ENCODE peak calls at places on chromosomes 4 and X, in eight cellular contexts. V, Y, J, I, M, T, S and N are unnamed samples.

GRCh38 chr4:74378573-74378972 is 13.6 kb downstream of the EREG start:
- DNase-seq in T (no peak), J (peak; percentile 25), V (peak; percentile 57), S (no peak), I (no peak), M (no peak), Y (no peak), N (no peak)

GRCh38 chr4:138162259-138162658 is 79.9 kb downstream of the SLC7A11 start:
- DNase-seq in M (no peak), J (peak; percentile 4), T (no peak), Y (no peak), V (no peak), S (peak; percentile 82), I (no peak), N (no peak)

GRCh38 chr4:82381235-82381634 is 7.4 kb upstream of the HNRNPD start:
- DNase-seq in V (no peak), M (no peak), I (no peak), S (no peak), T (no peak), J (no peak), Y (no peak), N (no peak)

GRCh38 chr4:40550900-40551546 is 78.6 kb downstream of the RBM47 start:
- DNase-seq in V (peak; percentile 68), M (no peak), T (no peak), S (peak; percentile 75), I (peak; percentile 17), Y (no peak), J (peak; percentile 53), N (no peak)

GRCh38 chr4:105457997-105458396 is 15.9 kb downstream of the PPA2 start:
- DNase-seq in Y (no peak), T (no peak), J (peak; percentile 17), S (no peak), M (no peak), I (no peak), V (peak; percentile 32), N (no peak)

GRCh38 chr4:56681158-56681848 is at the start of gene HOPX:
- DNase-seq in V (peak; percentile 12), T (no peak), S (peak; percentile 96), M (no peak), I (peak; percentile 37), J (no peak), Y (no peak), N (no peak)

GRCh38 chr4:44629280-44629866 is 22.1 kb downstream of the YIPF7 start:
- DNase-seq in S (peak; percentile 65), M (peak; percentile 61), V (peak; percentile 59), Y (no peak), T (peak; percentile 38), J (peak; percentile 57), I (peak; percentile 30), N (no peak)

GRCh38 chr4:52822583-52823477 is 39.3 kb upstream of the RASL11B start:
- DNase-seq in Y (no peak), M (no peak), J (peak; percentile 98), V (peak; percentile 55), T (no peak), I (no peak), S (peak; percentile 86), N (no peak)

GRCh38 chrX:47814853-47815252 is 21.8 kb upstream of the ZNF81 start:
- DNase-seq in S (no peak), T (peak; percentile 52), Y (no peak), I (no peak), V (peak; percentile 20), J (no peak), M (no peak), N (no peak)

GRCh38 chrX:23832750-23833149 is 49.8 kb downstream of the SAT1 start:
- DNase-seq in I (no peak), V (no peak), Y (no peak), M (no peak), S (no peak), T (no peak), J (no peak), N (no peak)

GRCh38 chr4:166924456-166924855 is 309.8 kb downstream of the SPOCK3 start:
- DNase-seq in J (no peak), I (no peak), S (peak; percentile 78), M (no peak), Y (no peak), V (peak; percentile 0), T (no peak), N (no peak)

GRCh38 chr4:26145212-26145611 is 175.6 kb upstream of the RBPJ start:
- DNase-seq in Y (no peak), J (no peak), S (no peak), I (no peak), T (no peak), V (no peak), M (no peak), N (no peak)

DNA sequence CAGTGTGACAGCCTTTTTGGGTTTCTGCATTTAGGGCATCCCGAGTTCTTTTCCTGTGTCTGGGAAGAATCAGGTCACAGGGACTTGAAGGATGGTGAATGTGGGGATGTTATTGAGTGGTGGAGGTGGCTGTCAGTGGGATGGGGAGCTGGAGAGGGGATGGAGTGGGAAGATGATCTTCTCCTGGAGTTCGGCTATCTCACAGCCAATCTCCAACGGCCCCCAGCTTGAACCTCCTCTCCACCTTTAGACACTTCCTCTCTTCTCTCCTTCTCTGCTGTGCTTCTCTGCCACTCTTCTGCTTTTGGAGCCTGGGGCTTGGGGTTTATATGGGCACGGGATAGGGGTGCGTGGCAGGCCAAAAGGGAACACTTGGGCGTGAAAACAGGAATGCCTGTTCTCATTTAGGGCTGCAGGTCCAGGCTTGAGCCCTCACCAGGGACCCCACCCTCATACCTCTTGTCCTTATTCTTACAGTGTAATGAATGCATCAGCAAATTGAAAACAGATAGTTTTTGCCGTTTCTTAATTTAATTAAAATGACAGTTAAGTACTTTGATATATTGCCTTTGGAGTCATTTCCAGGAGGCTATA is 37.5 kb downstream of the USP9X start:
- DNase-seq in T (no peak), Y (no peak), I (no peak), J (no peak), M (no peak), V (no peak), S (peak; percentile 14), N (no peak)
- TF ChIP-seq CTCF in T (no peak), Y (no peak), I (no peak), J (no peak), M (no peak), V (no peak), S (no peak), N (no peak)

GRCh38 chrX:9992061-9992460 is 24.9 kb downstream of the CLDN34 start:
- DNase-seq in S (no peak), T (no peak), I (no peak), Y (no peak), M (no peak), V (no peak), J (no peak), N (no peak)

GRCh38 chrX:9992724-9993123 is 25.6 kb downstream of the CLDN34 start:
- DNase-seq in T (no peak), S (no peak), J (no peak), Y (no peak), M (no peak), I (no peak), V (no peak), N (no peak)

GRCh38 chrX:9983463-9983862 is 16.3 kb downstream of the CLDN34 start:
- DNase-seq in V (no peak), I (no peak), M (no peak), Y (no peak), T (no peak), J (no peak), S (no peak), N (no peak)

GRCh38 chrX:9988762-9989161 is 21.6 kb downstream of the CLDN34 start:
- DNase-seq in S (peak; percentile 17), T (no peak), J (peak; percentile 23), M (no peak), I (no peak), Y (no peak), V (peak; percentile 41), N (no peak)
- TF ChIP-seq CTCF in S (peak; percentile 43), T (peak; percentile 45), J (peak; percentile 50), M (peak; percentile 43), I (peak; percentile 42), Y (peak; percentile 55), V (peak; percentile 34), N (peak; percentile 51)

GRCh38 chr4:88724406-88724805 is 26.8 kb upstream of the NAP1L5 start:
- DNase-seq in J (no peak), V (no peak), Y (no peak), S (no peak), I (no peak), M (no peak), T (no peak), N (no peak)
- TF ChIP-seq CTCF in J (no peak), V (no peak), Y (no peak), S (no peak), I (no peak), M (no peak), T (no peak), N (no peak)

DNA sequence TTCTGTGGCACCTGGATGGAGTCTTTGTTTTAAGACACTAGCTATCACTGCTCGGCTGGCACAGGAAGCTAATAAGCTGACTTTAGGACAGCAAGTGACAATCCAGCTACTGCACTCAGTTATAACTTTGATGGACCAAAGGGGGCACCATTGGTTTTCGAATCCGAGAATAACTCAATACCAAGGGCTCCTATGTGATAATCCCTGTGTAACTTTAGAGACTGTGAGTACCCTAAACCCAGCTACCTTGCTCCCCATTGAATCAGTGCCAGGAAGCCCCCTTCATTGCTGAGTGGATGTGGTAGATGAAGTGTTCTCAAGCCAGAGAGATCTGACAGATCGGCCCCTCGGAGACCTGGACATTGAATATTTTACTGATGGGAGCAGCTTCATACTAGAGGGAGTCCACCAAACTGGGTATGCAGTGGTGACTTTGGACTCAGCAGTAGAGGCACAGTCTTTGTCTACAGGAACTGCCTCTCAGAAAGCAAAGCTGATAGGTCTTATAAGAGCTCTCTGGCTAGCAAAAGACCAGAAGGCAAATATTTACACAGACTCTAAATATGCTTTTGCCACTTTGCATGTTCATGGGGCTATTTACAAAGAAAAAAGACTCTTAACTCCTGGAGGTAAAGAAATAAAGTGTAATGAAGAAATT is 35.5 kb upstream of the UGT2B7 start:
- DNase-seq in Y (no peak), T (no peak), J (peak; percentile 23), M (no peak), V (no peak), S (peak; percentile 21), I (no peak), N (no peak)
- TF ChIP-seq CTCF in Y (no peak), T (peak; percentile 36), J (peak; percentile 10), M (no peak), V (no peak), S (no peak), I (no peak), N (no peak)

GRCh38 chrX:13252726-13253125 is 67.1 kb downstream of the ATXN3L start:
- DNase-seq in S (no peak), Y (no peak), I (no peak), V (peak; percentile 16), J (peak; percentile 33), M (no peak), T (no peak), N (no peak)

GRCh38 chrX:13256562-13256961 is 63.3 kb downstream of the ATXN3L start:
- DNase-seq in I (no peak), V (no peak), S (no peak), J (no peak), M (no peak), Y (no peak), T (no peak), N (no peak)

GRCh38 chrX:13253223-13253622 is 66.6 kb downstream of the ATXN3L start:
- DNase-seq in T (no peak), V (no peak), M (no peak), S (no peak), J (no peak), I (no peak), Y (no peak), N (no peak)

GRCh38 chrX:13254870-13255269 is 65.0 kb downstream of the ATXN3L start:
- DNase-seq in T (no peak), J (no peak), M (no peak), S (no peak), V (no peak), Y (no peak), I (no peak), N (no peak)

GRCh38 chrX:13254076-13254785 is 65.6 kb downstream of the ATXN3L start:
- DNase-seq in T (no peak), I (peak; percentile 55), M (no peak), V (peak; percentile 31), J (peak; percentile 65), Y (no peak), S (peak; percentile 67), N (no peak)
- TF ChIP-seq CTCF in T (no peak), I (no peak), M (no peak), V (no peak), J (peak; percentile 2), Y (no peak), S (no peak), N (no peak)